ENCODE peak calls at places on chromosomes 11 and 22, in five cellular contexts. One of them, this sample, is unnamed.

GRCh38 chr22:46737976-46738641 is at the start of gene CERK:
- DNase-seq in K562: peak; percentile 87
- DNase-seq in IMR-90: peak; percentile 62
- DNase-seq in SK-N-SH: peak; percentile 95
- DNase-seq in HepG2: peak; percentile 36
- DNase-seq in this sample: no peak

GRCh38 chr11:118210323-118210722 is 14.5 kb downstream of the JAML start:
- DNase-seq in K562: no peak
- DNase-seq in IMR-90: no peak
- DNase-seq in SK-N-SH: no peak
- DNase-seq in HepG2: no peak
- DNase-seq in this sample: no peak

GRCh38 chr11:19191530-19192169 is 10.1 kb downstream of the CSRP3 start:
- DNase-seq in K562: no peak
- DNase-seq in IMR-90: no peak
- DNase-seq in SK-N-SH: peak; percentile 19
- DNase-seq in HepG2: peak; percentile 47
- DNase-seq in this sample: no peak

GRCh38 chr11:22702022-22702421 is 35.6 kb downstream of the GAS2 start:
- DNase-seq in K562: no peak
- DNase-seq in IMR-90: no peak
- DNase-seq in SK-N-SH: no peak
- DNase-seq in HepG2: no peak
- DNase-seq in this sample: no peak

GRCh38 chr22:44033689-44034088 is 9.6 kb downstream of the PARVB start:
- DNase-seq in K562: peak; percentile 23
- DNase-seq in IMR-90: peak; percentile 75
- DNase-seq in SK-N-SH: no peak
- DNase-seq in HepG2: no peak
- DNase-seq in this sample: no peak

GRCh38 chr11:57406337-57406904 is 16.0 kb upstream of the PRG2 start:
- DNase-seq in K562: no peak
- DNase-seq in IMR-90: peak; percentile 39
- DNase-seq in SK-N-SH: no peak
- DNase-seq in HepG2: no peak
- DNase-seq in this sample: peak; percentile 64

GRCh38 chr11:61834278-61835004 is 6.3 kb downstream of the FADS2 start:
- DNase-seq in K562: peak; percentile 94
- DNase-seq in IMR-90: peak; percentile 47
- DNase-seq in SK-N-SH: peak; percentile 27
- DNase-seq in HepG2: no peak
- DNase-seq in this sample: peak; percentile 87

GRCh38 chr11:46675288-46675851 is 25.0 kb downstream of the ARHGAP1 start:
- DNase-seq in K562: no peak
- DNase-seq in IMR-90: peak; percentile 72
- DNase-seq in SK-N-SH: no peak
- DNase-seq in HepG2: peak; percentile 55
- DNase-seq in this sample: no peak

GRCh38 chr11:69055598-69056516 is 7.1 kb downstream of the TPCN2 start:
- DNase-seq in K562: no peak
- DNase-seq in IMR-90: no peak
- DNase-seq in SK-N-SH: no peak
- DNase-seq in HepG2: no peak
- DNase-seq in this sample: peak; percentile 94

GRCh38 chr11:102806296-102806695 is 8.3 kb upstream of the MMP1 start:
- DNase-seq in K562: no peak
- DNase-seq in IMR-90: peak; percentile 50
- DNase-seq in SK-N-SH: no peak
- DNase-seq in HepG2: no peak
- DNase-seq in this sample: no peak

GRCh38 chr11:17978553-17979287 is 34.1 kb downstream of the SERGEF start:
- DNase-seq in K562: peak; percentile 52
- DNase-seq in IMR-90: peak; percentile 53
- DNase-seq in SK-N-SH: peak; percentile 61
- DNase-seq in HepG2: peak; percentile 59
- DNase-seq in this sample: no peak

GRCh38 chr11:9827700-9828099 is 163.8 kb downstream of the SWAP70 start:
- DNase-seq in K562: no peak
- DNase-seq in IMR-90: no peak
- DNase-seq in SK-N-SH: no peak
- DNase-seq in HepG2: no peak
- DNase-seq in this sample: no peak

GRCh38 chr22:32144875-32145274 is 14.2 kb downstream of the C22orf42 start:
- DNase-seq in K562: no peak
- DNase-seq in IMR-90: no peak
- DNase-seq in SK-N-SH: no peak
- DNase-seq in HepG2: no peak
- DNase-seq in this sample: no peak

GRCh38 chr11:62542750-62543567 is 3.6 kb downstream of the AHNAK start:
- DNase-seq in K562: peak; percentile 83
- DNase-seq in IMR-90: peak; percentile 70
- DNase-seq in SK-N-SH: peak; percentile 90
- DNase-seq in HepG2: no peak
- DNase-seq in this sample: peak; percentile 51

GRCh38 chr11:68006606-68007166 is 2.8 kb upstream of the UNC93B1 start:
- DNase-seq in K562: no peak
- DNase-seq in IMR-90: no peak
- DNase-seq in SK-N-SH: no peak
- DNase-seq in HepG2: no peak
- DNase-seq in this sample: no peak

GRCh38 chr11:100709233-100709999 is 22.3 kb downstream of the ARHGAP42 start:
- DNase-seq in K562: no peak
- DNase-seq in IMR-90: peak; percentile 56
- DNase-seq in SK-N-SH: no peak
- DNase-seq in HepG2: no peak
- DNase-seq in this sample: no peak

GRCh38 chr11:85801527-85801926 is 9.4 kb downstream of the SYTL2 start:
- DNase-seq in K562: no peak
- DNase-seq in IMR-90: no peak
- DNase-seq in SK-N-SH: no peak
- DNase-seq in HepG2: no peak
- DNase-seq in this sample: no peak

GRCh38 chr11:60389279-60389910 is 6.9 kb upstream of the MS4A14 start:
- DNase-seq in K562: no peak
- DNase-seq in IMR-90: no peak
- DNase-seq in SK-N-SH: no peak
- DNase-seq in HepG2: no peak
- DNase-seq in this sample: peak; percentile 71
- TF ChIP-seq MXI1 in K562: no peak
- TF ChIP-seq MXI1 in IMR-90: no peak
- TF ChIP-seq MXI1 in SK-N-SH: no peak
- TF ChIP-seq MXI1 in HepG2: no peak
- TF ChIP-seq MXI1 in this sample: peak; percentile 63

DNA sequence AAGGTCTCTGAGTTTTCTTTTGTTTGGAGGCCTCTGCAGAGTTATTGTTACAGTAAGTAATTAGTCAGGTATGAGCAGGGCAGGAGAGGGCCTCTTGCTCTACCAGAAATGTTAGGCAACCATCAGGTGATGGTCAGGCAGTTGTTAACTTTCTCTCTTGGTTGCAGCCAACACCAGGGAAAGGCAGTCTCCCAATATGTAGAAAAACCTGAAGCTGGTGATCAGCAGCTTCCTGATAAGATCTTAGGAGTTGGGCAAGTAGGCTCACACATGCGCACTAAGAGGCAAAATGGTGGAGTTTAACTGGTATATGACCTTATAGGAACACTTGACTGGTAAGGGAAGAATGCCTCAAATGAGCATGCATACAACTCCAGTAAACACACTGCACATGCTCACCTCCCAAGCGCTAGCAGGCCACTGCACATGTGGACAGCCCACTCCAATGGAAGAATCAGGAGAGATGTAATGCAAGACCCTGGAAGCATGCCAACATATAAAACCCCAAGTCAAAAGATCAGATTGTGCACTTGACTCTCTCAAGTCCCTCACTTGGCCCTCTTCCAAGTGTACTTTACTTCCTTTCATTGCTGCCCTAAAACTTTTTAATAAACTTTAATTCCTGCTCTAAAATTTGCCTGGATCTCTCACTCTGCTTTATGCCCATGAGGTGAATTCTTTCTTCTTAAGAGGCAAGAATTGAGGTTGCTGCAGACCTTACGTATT is 23.7 kb upstream of the SLC35F2 start:
- DNase-seq in K562: no peak
- DNase-seq in IMR-90: no peak
- DNase-seq in SK-N-SH: no peak
- DNase-seq in HepG2: no peak
- DNase-seq in this sample: no peak
- TF ChIP-seq MXI1 in K562: no peak
- TF ChIP-seq MXI1 in IMR-90: no peak
- TF ChIP-seq MXI1 in SK-N-SH: no peak
- TF ChIP-seq MXI1 in HepG2: no peak
- TF ChIP-seq MXI1 in this sample: no peak

DNA sequence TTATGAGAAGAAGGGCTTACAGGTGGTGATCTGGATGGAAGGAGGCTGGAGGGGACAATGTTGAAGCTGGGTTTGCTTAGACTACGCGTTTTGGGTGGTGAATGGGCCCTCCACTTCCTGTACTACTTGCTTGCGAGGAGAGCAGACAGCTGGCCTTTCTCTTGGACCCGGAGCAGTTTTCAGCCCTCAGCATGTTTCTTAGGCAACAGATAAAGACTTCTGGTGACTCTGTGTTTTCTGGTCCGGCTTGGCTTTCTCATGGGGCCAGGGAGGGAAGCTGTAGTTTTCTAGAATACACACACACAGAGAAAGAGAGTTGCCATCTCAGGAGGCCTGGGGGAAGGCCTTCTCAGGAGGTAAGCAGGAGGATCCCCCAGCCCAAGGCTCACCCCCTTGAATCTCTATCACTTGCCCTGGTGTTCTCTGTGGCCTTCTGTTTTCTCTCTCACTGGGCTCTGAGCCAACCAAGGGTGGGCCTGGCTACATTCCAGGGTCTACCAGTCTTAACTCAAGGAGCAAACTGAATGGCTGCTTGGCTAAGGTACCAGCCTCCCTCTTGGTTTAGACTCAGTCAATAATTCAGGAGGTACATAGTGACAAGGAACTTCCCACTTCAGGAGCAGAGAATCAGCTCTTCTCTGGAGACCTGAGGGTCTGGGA is 2.4 kb downstream of the CCS start:
- DNase-seq in K562: peak; percentile 37
- DNase-seq in IMR-90: peak; percentile 76
- DNase-seq in SK-N-SH: no peak
- DNase-seq in HepG2: no peak
- DNase-seq in this sample: peak; percentile 37
- TF ChIP-seq MXI1 in K562: no peak
- TF ChIP-seq MXI1 in IMR-90: no peak
- TF ChIP-seq MXI1 in SK-N-SH: no peak
- TF ChIP-seq MXI1 in HepG2: no peak
- TF ChIP-seq MXI1 in this sample: no peak

DNA sequence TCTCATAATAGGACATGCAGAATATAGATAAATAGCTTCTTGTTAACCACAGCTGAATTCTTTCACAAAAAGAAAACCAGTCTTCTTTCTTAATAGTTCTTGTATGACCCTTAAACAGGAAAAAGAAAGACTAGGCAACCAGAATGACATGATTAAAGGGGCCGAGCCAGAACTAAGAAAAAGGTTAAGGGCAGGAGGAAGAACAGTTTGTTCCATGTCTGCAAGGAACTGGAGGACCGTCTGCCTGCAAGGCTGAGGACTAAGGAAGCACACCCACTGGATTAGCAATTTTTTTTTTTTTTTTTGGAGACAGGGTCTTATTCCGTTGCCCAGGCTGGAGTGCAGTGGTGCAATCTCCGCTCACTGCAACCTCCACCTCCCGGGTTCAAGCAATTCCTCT is 26.0 kb upstream of the TMPRSS5 start:
- DNase-seq in K562: no peak
- DNase-seq in IMR-90: no peak
- DNase-seq in SK-N-SH: no peak
- DNase-seq in HepG2: no peak
- DNase-seq in this sample: no peak
- TF ChIP-seq MXI1 in K562: no peak
- TF ChIP-seq MXI1 in IMR-90: no peak
- TF ChIP-seq MXI1 in SK-N-SH: no peak
- TF ChIP-seq MXI1 in HepG2: no peak
- TF ChIP-seq MXI1 in this sample: no peak

GRCh38 chr11:103947566-103947919 is 88.9 kb upstream of the DDI1 start:
- DNase-seq in K562: no peak
- DNase-seq in IMR-90: peak; percentile 58
- DNase-seq in SK-N-SH: no peak
- DNase-seq in HepG2: no peak
- DNase-seq in this sample: no peak
- TF ChIP-seq MXI1 in K562: no peak
- TF ChIP-seq MXI1 in IMR-90: no peak
- TF ChIP-seq MXI1 in SK-N-SH: no peak
- TF ChIP-seq MXI1 in HepG2: no peak
- TF ChIP-seq MXI1 in this sample: no peak

GRCh38 chr11:36464720-36465119 is 45.4 kb downstream of the TRAF6 start:
- DNase-seq in K562: no peak
- DNase-seq in IMR-90: no peak
- DNase-seq in SK-N-SH: no peak
- DNase-seq in HepG2: no peak
- DNase-seq in this sample: no peak

GRCh38 chr11:36462321-36462720 is 47.8 kb downstream of the TRAF6 start:
- DNase-seq in K562: no peak
- DNase-seq in IMR-90: no peak
- DNase-seq in SK-N-SH: no peak
- DNase-seq in HepG2: no peak
- DNase-seq in this sample: no peak

GRCh38 chr11:36465449-36466163 is 44.5 kb downstream of the TRAF6 start:
- DNase-seq in K562: no peak
- DNase-seq in IMR-90: peak; percentile 72
- DNase-seq in SK-N-SH: no peak
- DNase-seq in HepG2: no peak
- DNase-seq in this sample: no peak

GRCh38 chr11:36460220-36460619 is 49.9 kb downstream of the TRAF6 start:
- DNase-seq in K562: no peak
- DNase-seq in IMR-90: no peak
- DNase-seq in SK-N-SH: no peak
- DNase-seq in HepG2: no peak
- DNase-seq in this sample: no peak

GRCh38 chr11:36463781-36464180 is 46.3 kb downstream of the TRAF6 start:
- DNase-seq in K562: no peak
- DNase-seq in IMR-90: peak; percentile 59
- DNase-seq in SK-N-SH: no peak
- DNase-seq in HepG2: no peak
- DNase-seq in this sample: no peak
- TF ChIP-seq MXI1 in K562: no peak
- TF ChIP-seq MXI1 in IMR-90: no peak
- TF ChIP-seq MXI1 in SK-N-SH: no peak
- TF ChIP-seq MXI1 in HepG2: no peak
- TF ChIP-seq MXI1 in this sample: no peak

GRCh38 chr22:48895341-48895740 is 932.3 kb downstream of the BRD1 start:
- DNase-seq in K562: no peak
- DNase-seq in IMR-90: no peak
- DNase-seq in SK-N-SH: no peak
- DNase-seq in HepG2: no peak
- DNase-seq in this sample: no peak
- TF ChIP-seq MXI1 in K562: no peak
- TF ChIP-seq MXI1 in IMR-90: no peak
- TF ChIP-seq MXI1 in SK-N-SH: no peak
- TF ChIP-seq MXI1 in HepG2: no peak
- TF ChIP-seq MXI1 in this sample: no peak

GRCh38 chr11:60363542-60364525 is 14.5 kb upstream of the MS4A7 start:
- DNase-seq in K562: peak; percentile 50
- DNase-seq in IMR-90: peak; percentile 25
- DNase-seq in SK-N-SH: peak; percentile 40
- DNase-seq in HepG2: peak; percentile 58
- DNase-seq in this sample: peak; percentile 88
- TF ChIP-seq MXI1 in K562: no peak
- TF ChIP-seq MXI1 in IMR-90: no peak
- TF ChIP-seq MXI1 in SK-N-SH: no peak
- TF ChIP-seq MXI1 in HepG2: no peak
- TF ChIP-seq MXI1 in this sample: no peak

GRCh38 chr11:130197386-130198035 is 37.9 kb downstream of the ST14 start:
- DNase-seq in K562: no peak
- DNase-seq in IMR-90: no peak
- DNase-seq in SK-N-SH: no peak
- DNase-seq in HepG2: no peak
- DNase-seq in this sample: no peak
- TF ChIP-seq MXI1 in K562: no peak
- TF ChIP-seq MXI1 in IMR-90: no peak
- TF ChIP-seq MXI1 in SK-N-SH: no peak
- TF ChIP-seq MXI1 in HepG2: no peak
- TF ChIP-seq MXI1 in this sample: no peak

This sample was measured in GM12878.